ENCODE peak calls at places on chromosomes 11 and 22, in seven cellular contexts. U is neuronal stem cell, A is IMR-90, C is mesenchymal stem cell, J is trophoblast cell, Y is H1, M is H9. X is an unnamed sample.

GRCh38 chr22:49372111-49372529 is 455.6 kb downstream of the BRD1 start:
- DNase-seq in U (no peak), A (no peak), C (no peak), J (no peak), Y (no peak), M (no peak), X (no peak)

GRCh38 chr11:120344302-120345004 is 8.2 kb downstream of the ARHGEF12 start:
- DNase-seq in U (no peak), A (peak; percentile 43), C (peak; percentile 80), J (peak; percentile 17), Y (no peak), M (no peak), X (no peak)

GRCh38 chr11:64485077-64485476 is 105.9 kb upstream of the SLC22A12 start:
- DNase-seq in U (no peak), A (no peak), C (no peak), J (no peak), Y (peak; percentile 43), M (no peak), X (no peak)

GRCh38 chr22:41963453-41964105 is 5.7 kb upstream of the SEPTIN3 start:
- DNase-seq in U (no peak), A (peak; percentile 43), C (no peak), J (no peak), Y (no peak), M (no peak), X (no peak)

GRCh38 chr22:27358096-27358870 is 443.3 kb downstream of the MN1 start:
- DNase-seq in U (no peak), A (no peak), C (no peak), J (no peak), Y (no peak), M (no peak), X (no peak)

GRCh38 chr22:28506207-28506606 is 173.4 kb downstream of the TTC28 start:
- DNase-seq in U (no peak), A (no peak), C (no peak), J (no peak), Y (no peak), M (no peak), X (no peak)

GRCh38 chr11:67032830-67033555 is 10.1 kb downstream of the SYT12 start:
- DNase-seq in U (no peak), A (peak; percentile 94), C (peak; percentile 96), J (peak; percentile 84), Y (no peak), M (no peak), X (no peak)

GRCh38 chr11:121754603-121755002 is 301.8 kb upstream of the SORL1-AS1 start:
- DNase-seq in U (no peak), A (peak; percentile 14), C (no peak), J (no peak), Y (no peak), M (no peak), X (no peak)

GRCh38 chr11:126808851-126809250 is 191.7 kb downstream of the KIRREL3 start:
- DNase-seq in U (no peak), A (peak; percentile 24), C (no peak), J (no peak), Y (no peak), M (no peak), X (no peak)

GRCh38 chr11:36231300-36231699 is 57.9 kb downstream of the COMMD9 start:
- DNase-seq in U (no peak), A (peak; percentile 66), C (peak; percentile 83), J (no peak), Y (no peak), M (no peak), X (no peak)

GRCh38 chr11:124812876-124813275 is 12.7 kb upstream of the MSANTD2 start:
- DNase-seq in U (no peak), A (no peak), C (no peak), J (peak; percentile 95), Y (no peak), M (no peak), X (no peak)

DNA sequence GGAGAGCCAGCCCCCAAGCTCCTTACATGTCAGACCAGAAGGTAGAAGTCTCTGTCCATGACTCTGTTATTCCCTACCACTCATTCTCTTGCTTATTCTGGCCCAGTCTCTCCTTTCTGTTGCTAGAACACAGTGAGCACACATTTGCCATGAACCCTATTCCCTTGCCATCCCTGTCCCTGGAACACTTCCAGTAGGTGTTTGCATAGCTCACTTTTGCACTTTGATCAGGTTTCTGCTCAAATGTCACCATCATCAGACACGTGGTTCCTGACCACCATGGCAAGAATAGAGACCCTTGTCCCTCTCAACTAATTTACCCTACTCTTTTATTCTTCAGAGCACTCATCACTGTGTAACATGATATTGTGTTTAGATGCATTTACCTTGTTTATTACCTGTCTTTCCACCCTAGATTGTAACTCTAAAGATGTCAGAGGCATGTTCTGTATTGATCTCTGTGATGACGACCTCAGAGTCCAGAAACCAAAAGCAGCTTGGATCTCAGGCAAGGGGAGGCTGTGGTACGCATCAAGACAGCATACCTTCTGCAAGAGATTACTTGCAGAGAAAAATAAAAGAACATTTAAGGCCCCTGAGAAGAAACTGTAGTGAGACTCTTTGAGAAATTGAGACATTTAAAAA is 606.4 kb downstream of the OPCML start:
- DNase-seq in U (no peak), A (no peak), C (no peak), J (no peak), Y (no peak), M (no peak), X (no peak)
- H3K23ac ChIP-seq in U (no peak overlapping the region), A (no peak overlapping the region), C (no peak overlapping the region), J (peak overlapping the region; percentile 6), Y (no peak overlapping the region), M (no peak overlapping the region), X (no peak overlapping the region)

GRCh38 chr11:34189191-34189590 is 83.8 kb downstream of the NAT10 start:
- DNase-seq in U (no peak), A (no peak), C (no peak), J (no peak), Y (no peak), M (no peak), X (no peak)

GRCh38 chr11:34190192-34191139 is 85.0 kb downstream of the NAT10 start:
- DNase-seq in U (no peak), A (no peak), C (no peak), J (peak; percentile 42), Y (no peak), M (no peak), X (no peak)

GRCh38 chr11:34192481-34193401 is 87.3 kb downstream of the NAT10 start:
- DNase-seq in U (no peak), A (peak; percentile 93), C (peak; percentile 75), J (peak; percentile 86), Y (no peak), M (no peak), X (peak; percentile 47)

GRCh38 chr11:34194576-34195335 is 89.3 kb downstream of the NAT10 start:
- DNase-seq in U (no peak), A (peak; percentile 50), C (no peak), J (peak; percentile 87), Y (no peak), M (peak; percentile 57), X (peak; percentile 63)

DNA sequence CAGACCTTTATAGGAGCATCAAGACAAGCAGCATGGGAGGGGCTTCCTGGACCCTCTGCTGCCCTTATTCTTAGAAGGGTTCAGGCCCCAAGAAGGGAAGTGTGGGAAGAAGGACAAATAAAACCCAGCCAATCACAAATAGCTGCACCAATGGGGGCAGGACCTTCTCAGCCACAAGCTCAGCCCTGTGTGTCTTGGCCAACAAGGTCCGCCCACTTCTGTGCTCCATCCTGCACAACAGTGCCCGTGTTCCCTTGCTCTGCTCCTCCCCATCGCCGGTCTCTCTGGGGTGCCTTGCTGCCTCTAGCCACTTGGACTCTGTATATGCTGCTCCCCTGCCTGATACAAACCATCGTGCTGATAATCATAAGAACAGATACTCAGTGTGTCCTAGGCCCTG is 86.2 kb downstream of the NAT10 start:
- DNase-seq in U (no peak), A (no peak), C (no peak), J (no peak), Y (no peak), M (no peak), X (no peak)
- H3K23ac ChIP-seq in U (no peak overlapping the region), A (no peak overlapping the region), C (no peak overlapping the region), J (no peak overlapping the region), Y (no peak overlapping the region), M (no peak overlapping the region), X (no peak overlapping the region)

GRCh38 chr11:72278911-72279310 is 34.9 kb upstream of the PHOX2A start:
- DNase-seq in U (no peak), A (peak; percentile 73), C (peak; percentile 27), J (no peak), Y (no peak), M (no peak), X (peak; percentile 16)

GRCh38 chr11:72280037-72280436 is 36.1 kb upstream of the PHOX2A start:
- DNase-seq in U (no peak), A (no peak), C (no peak), J (no peak), Y (no peak), M (no peak), X (no peak)

GRCh38 chr11:72283947-72284346 is 40.0 kb upstream of the PHOX2A start:
- DNase-seq in U (no peak), A (no peak), C (no peak), J (no peak), Y (no peak), M (no peak), X (no peak)

GRCh38 chr11:72280726-72281315 is 36.8 kb upstream of the PHOX2A start:
- DNase-seq in U (no peak), A (no peak), C (no peak), J (no peak), Y (no peak), M (no peak), X (no peak)
- H3K23ac ChIP-seq in U (no peak overlapping the region), A (no peak overlapping the region), C (no peak overlapping the region), J (no peak overlapping the region), Y (no peak overlapping the region), M (no peak overlapping the region), X (no peak overlapping the region)

DNA sequence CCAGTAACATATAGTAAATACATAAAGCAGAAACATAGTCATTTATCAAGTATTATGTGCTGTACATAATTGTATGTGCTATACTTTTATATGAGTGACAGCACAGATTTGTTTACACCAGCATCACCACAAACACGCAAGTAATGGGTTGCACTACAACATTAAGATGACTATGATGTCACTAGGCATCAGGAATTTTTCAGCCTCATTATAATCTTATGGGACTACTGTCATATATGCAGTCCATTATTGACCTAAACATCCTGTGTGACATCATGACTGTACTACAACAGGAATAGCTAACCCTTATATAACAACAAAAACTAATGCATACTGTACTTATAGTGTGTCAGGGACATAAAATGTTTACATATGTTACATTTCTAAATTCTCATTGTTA is 50.2 kb upstream of the IZUMO1R start:
- DNase-seq in U (no peak), A (no peak), C (no peak), J (peak; percentile 74), Y (no peak), M (no peak), X (no peak)
- H3K23ac ChIP-seq in U (no peak overlapping the region), A (no peak overlapping the region), C (no peak overlapping the region), J (no peak overlapping the region), Y (no peak overlapping the region), M (no peak overlapping the region), X (no peak overlapping the region)

GRCh38 chr22:23127788-23128187 is 14.0 kb downstream of the RSPH14 start:
- DNase-seq in U (no peak), A (no peak), C (no peak), J (no peak), Y (no peak), M (no peak), X (no peak)
- H3K23ac ChIP-seq in U (peak overlapping the region; percentile 9), A (no peak overlapping the region), C (no peak overlapping the region), J (no peak overlapping the region), Y (no peak overlapping the region), M (no peak overlapping the region), X (no peak overlapping the region)

X was measured in mesendoderm.